ENCODE peak calls at places on chromosomes 13 and 19, in eight cellular contexts. D is heart right ventricle, S is body of pancreas, U is GM23248, R is sigmoid colon, H is PC-3, F is ovary, Z is uterus. A is an unnamed sample.

GRCh38 chr13:110447801-110448200 is 113.7 kb downstream of the RAB20 start:
- DNase-seq in D (no peak), H (no peak), R (no peak), F (no peak), U (no peak), S (no peak), Z (no peak), A (no peak)

GRCh38 chr13:49859568-49859967 is 67.1 kb upstream of the KPNA3 start:
- DNase-seq in H (peak; percentile 78), Z (no peak), S (peak; percentile 31), F (no peak), R (no peak), D (no peak), U (peak; percentile 96), A (peak; percentile 92)

GRCh38 chr13:31898383-31899071 is 133.0 kb upstream of the FRY start:
- DNase-seq in U (no peak), D (no peak), S (no peak), Z (no peak), H (no peak), F (no peak), R (no peak), A (no peak)

GRCh38 chr13:109145631-109146030 is 516.2 kb downstream of the MYO16 start:
- DNase-seq in U (peak; percentile 86), R (no peak), D (peak; percentile 42), F (no peak), H (peak; percentile 74), S (peak; percentile 43), Z (peak; percentile 29), A (peak; percentile 72)

GRCh38 chr13:30113531-30113930 is 193.8 kb downstream of the KATNAL1 start:
- DNase-seq in H (no peak), S (no peak), F (no peak), D (no peak), U (peak; percentile 39), R (no peak), Z (no peak), A (no peak)

GRCh38 chr13:75101997-75102720 is 379.8 kb downstream of the TBC1D4 start:
- DNase-seq in R (no peak), S (no peak), F (no peak), Z (no peak), H (peak; percentile 41), D (no peak), U (peak; percentile 22), A (peak; percentile 6)

GRCh38 chr19:45253396-45254027 is 2.4 kb downstream of the MARK4 start:
- DNase-seq in Z (no peak), S (no peak), H (no peak), U (peak; percentile 63), D (no peak), F (no peak), R (no peak), A (peak; percentile 21)

GRCh38 chr13:60759499-60759898 is 362.5 kb downstream of the TDRD3 start:
- DNase-seq in F (no peak), Z (no peak), H (peak; percentile 59), S (peak; percentile 52), U (no peak), R (no peak), D (no peak), A (no peak)

GRCh38 chr13:83220241-83220640 is 662.0 kb downstream of the SLITRK1 start:
- DNase-seq in R (no peak), Z (no peak), H (peak; percentile 5), S (no peak), F (no peak), U (peak; percentile 36), D (no peak), A (peak; percentile 51)

GRCh38 chr19:7783991-7784421 is 21.0 kb downstream of the CLEC4M start:
- DNase-seq in R (no peak), U (peak; percentile 67), S (no peak), H (peak; percentile 97), Z (no peak), D (no peak), F (no peak), A (peak; percentile 72)

GRCh38 chr13:24180743-24181384 is 20.3 kb downstream of the SPATA13 start:
- DNase-seq in U (peak; percentile 48), F (no peak), D (no peak), H (no peak), R (no peak), S (no peak), Z (no peak), A (peak; percentile 79)

GRCh38 chr13:94620286-94620896 is 18.7 kb downstream of the GPR180 start:
- DNase-seq in D (no peak), R (no peak), Z (no peak), U (peak; percentile 53), S (no peak), H (peak; percentile 61), F (no peak), A (peak; percentile 41)

GRCh38 chr13:101858869-101859268 is 406.4 kb downstream of the ITGBL1 start:
- DNase-seq in S (no peak), H (no peak), F (no peak), R (no peak), Z (no peak), U (no peak), D (no peak), A (no peak)

GRCh38 chr13:93388701-93389100 is 162.1 kb downstream of the GPC6 start:
- DNase-seq in D (no peak), F (no peak), R (no peak), U (peak; percentile 47), S (no peak), H (peak; percentile 72), Z (no peak), A (peak; percentile 86)

GRCh38 chr13:57653229-57653994 is 21.9 kb downstream of the PCDH17 start:
- DNase-seq in D (no peak), F (no peak), R (no peak), S (no peak), H (no peak), Z (no peak), U (no peak), A (no peak)

GRCh38 chr19:42276821-42277220 is 7.8 kb downstream of the CIC start:
- DNase-seq in R (no peak), Z (no peak), F (no peak), D (no peak), H (no peak), U (peak; percentile 77), S (no peak), A (no peak)

GRCh38 chr13:74145249-74145970 is 11.2 kb upstream of the KLF12 start:
- DNase-seq in H (no peak), R (no peak), S (no peak), F (no peak), U (peak; percentile 62), Z (no peak), D (no peak), A (peak; percentile 91)

GRCh38 chr13:48403151-48403631 is 9.7 kb downstream of the LPAR6 start:
- DNase-seq in U (peak; percentile 64), D (no peak), H (no peak), S (no peak), F (no peak), R (no peak), Z (no peak), A (peak; percentile 18)

GRCh38 chr13:28582225-28582891 is 76.6 kb upstream of the POMP start:
- DNase-seq in U (no peak), F (no peak), R (no peak), Z (no peak), S (no peak), D (no peak), H (no peak), A (peak; percentile 53)

GRCh38 chr19:16325161-16325527 is 518 bp downstream of the KLF2 start:
- DNase-seq in S (no peak), H (no peak), F (no peak), U (peak; percentile 63), D (no peak), R (peak; percentile 82), Z (no peak), A (no peak)

GRCh38 chr13:24023073-24023472 is 125.8 kb upstream of the C1QTNF9B start:
- DNase-seq in Z (no peak), R (no peak), F (no peak), H (no peak), S (no peak), D (no peak), U (no peak), A (no peak)

GRCh38 chr19:28793391-28794168 is 419.4 kb downstream of the UQCRFS1 start:
- DNase-seq in Z (no peak), U (no peak), H (no peak), S (no peak), R (no peak), F (no peak), D (no peak), A (no peak)

GRCh38 chr19:28168557-28168956 is 1044.4 kb downstream of the UQCRFS1 start:
- DNase-seq in F (no peak), S (no peak), R (no peak), H (no peak), Z (no peak), D (no peak), U (no peak), A (no peak)

DNA sequence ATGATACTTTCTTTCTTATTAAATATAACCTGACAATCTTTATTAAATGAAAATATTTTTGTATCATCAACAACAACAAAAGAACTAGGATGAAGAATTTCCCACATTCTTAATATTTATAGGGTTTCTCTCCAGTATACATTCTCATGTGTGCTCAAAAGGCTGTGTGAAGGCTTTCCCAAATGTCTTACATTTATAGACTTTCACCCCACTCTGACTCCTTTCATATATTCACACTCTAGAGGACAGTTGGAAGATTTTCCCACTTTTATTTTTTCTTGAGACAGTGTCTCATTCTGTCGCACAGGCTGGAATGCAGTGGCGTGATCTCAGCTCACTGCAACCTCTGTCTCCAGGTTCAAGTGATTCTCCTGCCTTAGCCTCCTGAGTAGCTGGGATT is 22.4 kb downstream of the ZNF14 start:
- DNase-seq in H (no peak), F (no peak), Z (no peak), S (no peak), D (no peak), R (no peak), U (no peak), A (no peak)
- H3K36me3 ChIP-seq in H (peaks cover 79% of the 10 kb centered on the region), F (peaks cover 6% of the 10 kb centered on the region), Z (no peaks in the 10 kb centered on the region), S (peaks cover 23% of the 10 kb centered on the region), D (peaks cover 14% of the 10 kb centered on the region), R (peaks cover 73% of the 10 kb centered on the region), U (peaks cover 51% of the 10 kb centered on the region), A (peaks cover 34% of the 10 kb centered on the region)

GRCh38 chr19:18311495-18311894 is 11.4 kb downstream of the LSM4 start:
- DNase-seq in D (no peak), U (no peak), R (no peak), Z (no peak), S (no peak), H (no peak), F (no peak), A (no peak)
- H3K36me3 ChIP-seq in D (peaks cover 3% of the 10 kb centered on the region), U (peaks cover 3% of the 10 kb centered on the region), R (peaks cover 60% of the 10 kb centered on the region), Z (no peaks in the 10 kb centered on the region), S (peaks cover 2% of the 10 kb centered on the region), H (peaks cover 3% of the 10 kb centered on the region), F (no peaks in the 10 kb centered on the region), A (peaks cover 40% of the 10 kb centered on the region)

DNA sequence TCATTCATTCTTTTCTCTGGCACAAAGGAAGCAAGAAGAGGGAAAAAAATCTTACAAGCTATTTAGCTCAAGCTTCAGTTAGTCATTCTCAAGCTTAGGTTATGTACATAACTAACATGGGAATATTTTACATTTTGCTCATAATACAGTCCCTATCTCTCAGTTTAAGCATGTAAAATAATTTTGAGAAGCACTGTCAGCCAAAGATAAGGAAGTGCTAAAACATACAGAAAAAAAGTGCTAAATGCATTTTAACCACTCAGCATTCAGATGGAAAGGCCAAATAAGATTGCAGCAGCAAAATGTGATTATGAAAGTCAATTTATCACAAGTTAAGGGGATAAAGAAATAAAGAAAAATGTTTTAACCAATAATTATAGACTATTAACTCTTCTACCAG is 7.9 kb downstream of the RBM26 start:
- DNase-seq in R (no peak), Z (no peak), D (no peak), F (no peak), H (no peak), S (no peak), U (no peak), A (no peak)
- H3K36me3 ChIP-seq in R (peaks cover 16% of the 10 kb centered on the region), Z (no peaks in the 10 kb centered on the region), D (no peaks in the 10 kb centered on the region), F (no peaks in the 10 kb centered on the region), H (peaks cover 48% of the 10 kb centered on the region), S (no peaks in the 10 kb centered on the region), U (peaks cover 16% of the 10 kb centered on the region), A (peaks cover 12% of the 10 kb centered on the region)

GRCh38 chr13:65592757-65593156 is 1637.4 kb downstream of the PCDH9 start:
- DNase-seq in F (no peak), S (no peak), U (no peak), Z (no peak), H (no peak), R (no peak), D (no peak), A (peak; percentile 1)
- H3K36me3 ChIP-seq in F (no peaks in the 10 kb centered on the region), S (no peaks in the 10 kb centered on the region), U (no peaks in the 10 kb centered on the region), Z (no peaks in the 10 kb centered on the region), H (no peaks in the 10 kb centered on the region), R (no peaks in the 10 kb centered on the region), D (no peaks in the 10 kb centered on the region), A (no peaks in the 10 kb centered on the region)

A was measured in IMR-90.